ENCODE peak calls at places on chromosomes 7 and 10, in seven cellular contexts. C is ACHN; B is occipital lobe; R is CD8-positive, alpha-beta T cell; L is tibial artery; T is activated CD4-positive, alpha-beta T cell treated with anti-CD3 and anti-CD28 coated beads, Interleukin-2, amount 50 U/mL, for 1 hour; G is stimulated activated CD8-positive, alpha-beta memory T cell treated with anti-CD3 and anti-CD28 coated beads, Interleukin-4, amount 100 ng/mL, for 24 hours. E is an unnamed sample.

GRCh38 chr10:43249962-43250624 is 16.8 kb downstream of the RASGEF1A start:
- DNase-seq in B (no peak), T (no peak), R (no peak), G (no peak), C (no peak), L (peak; percentile 15), E (no peak)

GRCh38 chr10:70783056-70783684 is 2.0 kb downstream of the TBATA start:
- DNase-seq in B (no peak), R (no peak), G (no peak), L (no peak), C (no peak), T (no peak), E (no peak)

GRCh38 chr7:155558351-155558750 is 12.0 kb upstream of the CNPY1 start:
- DNase-seq in T (no peak), G (no peak), C (no peak), B (no peak), R (no peak), L (no peak), E (no peak)

GRCh38 chr7:129225931-129226572 is 1.2 kb downstream of the AHCYL2 start:
- DNase-seq in R (no peak), T (no peak), B (no peak), G (no peak), L (no peak), C (peak; percentile 18), E (no peak)

GRCh38 chr10:1573981-1574380 is 163.3 kb downstream of the ADARB2 start:
- DNase-seq in B (no peak), T (no peak), L (no peak), R (no peak), G (no peak), C (no peak), E (no peak)

GRCh38 chr7:112257073-112257472 is 50.6 kb downstream of the ZNF277 start:
- DNase-seq in R (no peak), G (no peak), C (no peak), T (no peak), B (no peak), L (no peak), E (no peak)

GRCh38 chr7:9124320-9124719 is 690.9 kb downstream of the NXPH1 start:
- DNase-seq in T (no peak), G (no peak), R (no peak), B (no peak), C (no peak), L (no peak), E (no peak)

GRCh38 chr7:154914580-154915380 is 88.1 kb downstream of the PAXIP1 start:
- DNase-seq in R (no peak), G (no peak), B (no peak), L (no peak), T (no peak), C (no peak), E (no peak)

GRCh38 chr10:91698258-91698657 is 65.4 kb upstream of the PPP1R3C start:
- DNase-seq in R (no peak), T (no peak), L (no peak), B (no peak), G (no peak), C (no peak), E (no peak)

GRCh38 chr7:135942614-135943013 is 34.5 kb downstream of the MTPN start:
- DNase-seq in G (no peak), R (no peak), B (no peak), C (no peak), L (no peak), T (no peak), E (no peak)

GRCh38 chr7:37247881-37248280 is 200.8 kb downstream of the ELMO1 start:
- DNase-seq in L (no peak), R (no peak), T (no peak), B (no peak), C (no peak), G (no peak), E (no peak)

GRCh38 chr10:17643339-17643754 is 604 bp upstream of the STAM start:
- DNase-seq in C (peak; percentile 90), G (no peak), L (peak; percentile 64), T (peak; percentile 20), R (no peak), B (peak; percentile 66), E (peak; percentile 25)